ENCODE peak calls at places on chromosomes 16 and 17, in ten cellular contexts. One of them, this sample, is unnamed.

GRCh38 chr17:45923511-45924268 is 29.3 kb downstream of the MAPT start:
- DNase-seq in RWPE1: no peak
- DNase-seq in fibroblast of the aortic adventitia: peak; percentile 38
- DNase-seq in PC-3: no peak
- DNase-seq in cardiac fibroblast: peak; percentile 60
- DNase-seq in AG04450: no peak
- DNase-seq in esophagus muscularis mucosa: no peak
- DNase-seq in IMR-90: peak; percentile 12
- DNase-seq in fibroblast of lung: no peak
- DNase-seq in H9: no peak
- DNase-seq in this sample: peak; percentile 64

GRCh38 chr17:18015603-18016002 is 23.4 kb downstream of the ATPAF2 start:
- DNase-seq in cardiac fibroblast: no peak
- DNase-seq in esophagus muscularis mucosa: no peak
- DNase-seq in fibroblast of the aortic adventitia: no peak
- DNase-seq in fibroblast of lung: no peak
- DNase-seq in AG04450: no peak
- DNase-seq in H9: no peak
- DNase-seq in PC-3: no peak
- DNase-seq in RWPE1: no peak
- DNase-seq in IMR-90: no peak
- DNase-seq in this sample: no peak

GRCh38 chr17:69269174-69269998 is 40.8 kb upstream of the ABCA10 start:
- DNase-seq in fibroblast of the aortic adventitia: peak; percentile 79
- DNase-seq in H9: no peak
- DNase-seq in esophagus muscularis mucosa: no peak
- DNase-seq in IMR-90: peak; percentile 66
- DNase-seq in PC-3: peak; percentile 95
- DNase-seq in RWPE1: peak; percentile 33
- DNase-seq in cardiac fibroblast: peak; percentile 74
- DNase-seq in fibroblast of lung: peak; percentile 62
- DNase-seq in AG04450: no peak
- DNase-seq in this sample: peak; percentile 29

GRCh38 chr17:30981531-30982519 is 11.0 kb downstream of the RNF135 start:
- DNase-seq in RWPE1: no peak
- DNase-seq in fibroblast of the aortic adventitia: no peak
- DNase-seq in H9: peak; percentile 26
- DNase-seq in PC-3: no peak
- DNase-seq in IMR-90: no peak
- DNase-seq in cardiac fibroblast: no peak
- DNase-seq in esophagus muscularis mucosa: no peak
- DNase-seq in AG04450: no peak
- DNase-seq in fibroblast of lung: no peak
- DNase-seq in this sample: no peak

GRCh38 chr17:17959520-17960361 is 12.5 kb downstream of the TOM1L2 start:
- DNase-seq in fibroblast of lung: peak; percentile 73
- DNase-seq in RWPE1: no peak
- DNase-seq in H9: no peak
- DNase-seq in AG04450: no peak
- DNase-seq in cardiac fibroblast: peak; percentile 48
- DNase-seq in esophagus muscularis mucosa: no peak
- DNase-seq in PC-3: no peak
- DNase-seq in IMR-90: peak; percentile 69
- DNase-seq in fibroblast of the aortic adventitia: peak; percentile 62
- DNase-seq in this sample: peak; percentile 16

GRCh38 chr17:78360371-78361226 is 722 bp upstream of the SOCS3 start:
- DNase-seq in fibroblast of lung: peak; percentile 72
- DNase-seq in cardiac fibroblast: peak; percentile 91
- DNase-seq in esophagus muscularis mucosa: peak; percentile 98
- DNase-seq in AG04450: peak; percentile 63
- DNase-seq in H9: peak; percentile 99
- DNase-seq in PC-3: peak; percentile 98
- DNase-seq in RWPE1: peak; percentile 91
- DNase-seq in fibroblast of the aortic adventitia: peak; percentile 82
- DNase-seq in IMR-90: peak; percentile 80
- DNase-seq in this sample: peak; percentile 76

GRCh38 chr16:22188595-22189442 is 17.3 kb upstream of the EEF2K start:
- DNase-seq in PC-3: peak; percentile 85
- DNase-seq in IMR-90: peak; percentile 95
- DNase-seq in cardiac fibroblast: peak; percentile 96
- DNase-seq in AG04450: peak; percentile 86
- DNase-seq in esophagus muscularis mucosa: no peak
- DNase-seq in fibroblast of lung: peak; percentile 87
- DNase-seq in fibroblast of the aortic adventitia: peak; percentile 97
- DNase-seq in RWPE1: peak; percentile 69
- DNase-seq in H9: peak; percentile 75
- DNase-seq in this sample: peak; percentile 82

GRCh38 chr17:12605222-12605621 is 60.5 kb upstream of the MYOCD start:
- DNase-seq in AG04450: no peak
- DNase-seq in RWPE1: no peak
- DNase-seq in fibroblast of the aortic adventitia: no peak
- DNase-seq in cardiac fibroblast: no peak
- DNase-seq in H9: no peak
- DNase-seq in PC-3: no peak
- DNase-seq in IMR-90: peak; percentile 81
- DNase-seq in fibroblast of lung: peak; percentile 73
- DNase-seq in esophagus muscularis mucosa: no peak
- DNase-seq in this sample: peak; percentile 79

GRCh38 chr17:1377334-1377733 is 22.7 kb downstream of the YWHAE start:
- DNase-seq in IMR-90: no peak
- DNase-seq in esophagus muscularis mucosa: no peak
- DNase-seq in fibroblast of the aortic adventitia: no peak
- DNase-seq in fibroblast of lung: no peak
- DNase-seq in RWPE1: no peak
- DNase-seq in cardiac fibroblast: no peak
- DNase-seq in H9: no peak
- DNase-seq in AG04450: no peak
- DNase-seq in PC-3: no peak
- DNase-seq in this sample: no peak

GRCh38 chr17:43591750-43592562 is 45.8 kb upstream of the ETV4 start:
- DNase-seq in cardiac fibroblast: peak; percentile 91
- DNase-seq in PC-3: peak; percentile 86
- DNase-seq in fibroblast of lung: peak; percentile 93
- DNase-seq in AG04450: peak; percentile 59
- DNase-seq in esophagus muscularis mucosa: peak; percentile 94
- DNase-seq in IMR-90: peak; percentile 92
- DNase-seq in RWPE1: peak; percentile 80
- DNase-seq in fibroblast of the aortic adventitia: peak; percentile 97
- DNase-seq in H9: no peak
- DNase-seq in this sample: peak; percentile 57

GRCh38 chr16:53565300-53565699 is 62.3 kb upstream of the AKTIP start:
- DNase-seq in cardiac fibroblast: no peak
- DNase-seq in esophagus muscularis mucosa: no peak
- DNase-seq in RWPE1: no peak
- DNase-seq in IMR-90: no peak
- DNase-seq in H9: no peak
- DNase-seq in AG04450: no peak
- DNase-seq in fibroblast of the aortic adventitia: no peak
- DNase-seq in fibroblast of lung: no peak
- DNase-seq in PC-3: no peak
- DNase-seq in this sample: no peak

GRCh38 chr16:73949574-73950348 is 346.9 kb upstream of the PSMD7 start:
- DNase-seq in RWPE1: peak; percentile 69
- DNase-seq in esophagus muscularis mucosa: no peak
- DNase-seq in cardiac fibroblast: peak; percentile 83
- DNase-seq in fibroblast of lung: peak; percentile 34
- DNase-seq in fibroblast of the aortic adventitia: peak; percentile 59
- DNase-seq in PC-3: peak; percentile 60
- DNase-seq in AG04450: peak; percentile 66
- DNase-seq in IMR-90: peak; percentile 83
- DNase-seq in H9: no peak
- DNase-seq in this sample: peak; percentile 85

GRCh38 chr17:73192219-73192893 is 499 bp upstream of the COG1 start:
- DNase-seq in fibroblast of the aortic adventitia: peak; percentile 56
- DNase-seq in AG04450: peak; percentile 33
- DNase-seq in IMR-90: peak; percentile 65
- DNase-seq in PC-3: peak; percentile 77
- DNase-seq in esophagus muscularis mucosa: no peak
- DNase-seq in cardiac fibroblast: peak; percentile 54
- DNase-seq in H9: peak; percentile 83
- DNase-seq in RWPE1: peak; percentile 80
- DNase-seq in fibroblast of lung: peak; percentile 77
- DNase-seq in this sample: peak; percentile 49

GRCh38 chr17:76643553-76644148 is at the start of gene ST6GALNAC1:
- DNase-seq in H9: no peak
- DNase-seq in PC-3: peak; percentile 65
- DNase-seq in IMR-90: no peak
- DNase-seq in cardiac fibroblast: no peak
- DNase-seq in fibroblast of the aortic adventitia: no peak
- DNase-seq in RWPE1: no peak
- DNase-seq in AG04450: no peak
- DNase-seq in fibroblast of lung: no peak
- DNase-seq in esophagus muscularis mucosa: no peak
- DNase-seq in this sample: no peak

GRCh38 chr16:66516808-66517585 is 32.9 kb downstream of the TK2 start:
- DNase-seq in cardiac fibroblast: peak; percentile 99
- DNase-seq in IMR-90: peak; percentile 99
- DNase-seq in H9: peak; percentile 44
- DNase-seq in AG04450: peak; percentile 98
- DNase-seq in fibroblast of lung: peak; percentile 99
- DNase-seq in RWPE1: peak; percentile 96
- DNase-seq in esophagus muscularis mucosa: peak; percentile 100
- DNase-seq in fibroblast of the aortic adventitia: peak; percentile 99
- DNase-seq in PC-3: peak; percentile 95
- DNase-seq in this sample: peak; percentile 98

GRCh38 chr16:55672471-55672870 is 16.7 kb downstream of the SLC6A2 start:
- DNase-seq in cardiac fibroblast: peak; percentile 81
- DNase-seq in H9: no peak
- DNase-seq in fibroblast of the aortic adventitia: peak; percentile 74
- DNase-seq in esophagus muscularis mucosa: no peak
- DNase-seq in fibroblast of lung: no peak
- DNase-seq in IMR-90: no peak
- DNase-seq in PC-3: no peak
- DNase-seq in AG04450: no peak
- DNase-seq in RWPE1: no peak
- DNase-seq in this sample: peak; percentile 24

GRCh38 chr16:51951668-51952298 is 595.2 kb downstream of the TOX3 start:
- DNase-seq in fibroblast of the aortic adventitia: no peak
- DNase-seq in H9: peak; percentile 51
- DNase-seq in esophagus muscularis mucosa: no peak
- DNase-seq in cardiac fibroblast: no peak
- DNase-seq in PC-3: no peak
- DNase-seq in fibroblast of lung: no peak
- DNase-seq in AG04450: no peak
- DNase-seq in IMR-90: no peak
- DNase-seq in RWPE1: no peak
- DNase-seq in this sample: no peak

GRCh38 chr17:58997756-58998553 is 108.7 kb downstream of the TRIM37 start:
- DNase-seq in esophagus muscularis mucosa: no peak
- DNase-seq in fibroblast of lung: peak; percentile 43
- DNase-seq in IMR-90: peak; percentile 40
- DNase-seq in fibroblast of the aortic adventitia: no peak
- DNase-seq in PC-3: peak; percentile 47
- DNase-seq in cardiac fibroblast: no peak
- DNase-seq in H9: no peak
- DNase-seq in RWPE1: no peak
- DNase-seq in AG04450: no peak
- DNase-seq in this sample: no peak

GRCh38 chr17:59332890-59333377 is 1.5 kb downstream of the YPEL2 start:
- DNase-seq in cardiac fibroblast: peak; percentile 55
- DNase-seq in PC-3: peak; percentile 19
- DNase-seq in H9: no peak
- DNase-seq in RWPE1: no peak
- DNase-seq in fibroblast of the aortic adventitia: peak; percentile 41
- DNase-seq in fibroblast of lung: no peak
- DNase-seq in esophagus muscularis mucosa: peak; percentile 92
- DNase-seq in IMR-90: peak; percentile 11
- DNase-seq in AG04450: no peak
- DNase-seq in this sample: no peak

GRCh38 chr17:48575066-48575582 is 3.0 kb downstream of the HOXB4 start:
- DNase-seq in esophagus muscularis mucosa: no peak
- DNase-seq in RWPE1: no peak
- DNase-seq in AG04450: no peak
- DNase-seq in fibroblast of the aortic adventitia: peak; percentile 74
- DNase-seq in cardiac fibroblast: no peak
- DNase-seq in fibroblast of lung: peak; percentile 81
- DNase-seq in PC-3: peak; percentile 51
- DNase-seq in H9: no peak
- DNase-seq in IMR-90: peak; percentile 64
- DNase-seq in this sample: no peak

GRCh38 chr16:47460301-47460754 is 535 bp downstream of the ITFG1 start:
- DNase-seq in AG04450: no peak
- DNase-seq in IMR-90: no peak
- DNase-seq in PC-3: peak; percentile 1
- DNase-seq in esophagus muscularis mucosa: no peak
- DNase-seq in RWPE1: peak; percentile 13
- DNase-seq in H9: no peak
- DNase-seq in fibroblast of the aortic adventitia: no peak
- DNase-seq in fibroblast of lung: peak; percentile 41
- DNase-seq in cardiac fibroblast: peak; percentile 7
- DNase-seq in this sample: no peak

GRCh38 chr16:88610080-88610479 is 28.3 kb upstream of the IL17C start:
- DNase-seq in AG04450: no peak
- DNase-seq in H9: peak; percentile 55
- DNase-seq in IMR-90: no peak
- DNase-seq in fibroblast of lung: no peak
- DNase-seq in esophagus muscularis mucosa: no peak
- DNase-seq in cardiac fibroblast: no peak
- DNase-seq in RWPE1: no peak
- DNase-seq in fibroblast of the aortic adventitia: no peak
- DNase-seq in PC-3: no peak
- DNase-seq in this sample: no peak
- TF ChIP-seq CTCF in AG04450: peak; percentile 24
- TF ChIP-seq CTCF in H9: peak; percentile 47
- TF ChIP-seq CTCF in IMR-90: peak; percentile 10
- TF ChIP-seq CTCF in fibroblast of lung: no peak
- TF ChIP-seq CTCF in esophagus muscularis mucosa: no peak
- TF ChIP-seq CTCF in cardiac fibroblast: peak; percentile 13
- TF ChIP-seq CTCF in RWPE1: no peak
- TF ChIP-seq CTCF in fibroblast of the aortic adventitia: peak; percentile 12
- TF ChIP-seq CTCF in PC-3: peak; percentile 20
- TF ChIP-seq CTCF in this sample: peak; percentile 38

GRCh38 chr16:87384162-87384999 is 805 bp upstream of the FBXO31 start:
- DNase-seq in RWPE1: peak; percentile 26
- DNase-seq in H9: peak; percentile 73
- DNase-seq in AG04450: no peak
- DNase-seq in fibroblast of lung: no peak
- DNase-seq in IMR-90: no peak
- DNase-seq in esophagus muscularis mucosa: no peak
- DNase-seq in cardiac fibroblast: no peak
- DNase-seq in PC-3: no peak
- DNase-seq in fibroblast of the aortic adventitia: no peak
- DNase-seq in this sample: no peak
- TF ChIP-seq CTCF in RWPE1: no peak
- TF ChIP-seq CTCF in H9: no peak
- TF ChIP-seq CTCF in AG04450: no peak
- TF ChIP-seq CTCF in fibroblast of lung: no peak
- TF ChIP-seq CTCF in IMR-90: no peak
- TF ChIP-seq CTCF in esophagus muscularis mucosa: no peak
- TF ChIP-seq CTCF in cardiac fibroblast: no peak
- TF ChIP-seq CTCF in PC-3: no peak
- TF ChIP-seq CTCF in fibroblast of the aortic adventitia: no peak
- TF ChIP-seq CTCF in this sample: no peak

GRCh38 chr16:1319041-1319440 is 9.6 kb downstream of the UBE2I start:
- DNase-seq in cardiac fibroblast: no peak
- DNase-seq in PC-3: no peak
- DNase-seq in IMR-90: no peak
- DNase-seq in H9: no peak
- DNase-seq in esophagus muscularis mucosa: no peak
- DNase-seq in fibroblast of lung: no peak
- DNase-seq in AG04450: no peak
- DNase-seq in RWPE1: no peak
- DNase-seq in fibroblast of the aortic adventitia: no peak
- DNase-seq in this sample: no peak
- TF ChIP-seq CTCF in cardiac fibroblast: no peak
- TF ChIP-seq CTCF in PC-3: no peak
- TF ChIP-seq CTCF in IMR-90: no peak
- TF ChIP-seq CTCF in H9: no peak
- TF ChIP-seq CTCF in esophagus muscularis mucosa: no peak
- TF ChIP-seq CTCF in fibroblast of lung: no peak
- TF ChIP-seq CTCF in AG04450: no peak
- TF ChIP-seq CTCF in RWPE1: no peak
- TF ChIP-seq CTCF in fibroblast of the aortic adventitia: no peak
- TF ChIP-seq CTCF in this sample: peak; percentile 12

GRCh38 chr17:80892019-80892855 is 99.4 kb upstream of the CHMP6 start:
- DNase-seq in esophagus muscularis mucosa: peak; percentile 95
- DNase-seq in fibroblast of lung: peak; percentile 99
- DNase-seq in H9: no peak
- DNase-seq in RWPE1: peak; percentile 93
- DNase-seq in PC-3: peak; percentile 98
- DNase-seq in cardiac fibroblast: peak; percentile 98
- DNase-seq in IMR-90: peak; percentile 99
- DNase-seq in AG04450: peak; percentile 94
- DNase-seq in fibroblast of the aortic adventitia: peak; percentile 92
- DNase-seq in this sample: peak; percentile 91
- TF ChIP-seq CTCF in esophagus muscularis mucosa: no peak
- TF ChIP-seq CTCF in fibroblast of lung: no peak
- TF ChIP-seq CTCF in H9: no peak
- TF ChIP-seq CTCF in RWPE1: no peak
- TF ChIP-seq CTCF in PC-3: no peak
- TF ChIP-seq CTCF in cardiac fibroblast: no peak
- TF ChIP-seq CTCF in IMR-90: no peak
- TF ChIP-seq CTCF in AG04450: no peak
- TF ChIP-seq CTCF in fibroblast of the aortic adventitia: no peak
- TF ChIP-seq CTCF in this sample: no peak